ENCODE peak calls at places on chromosomes 11 and 22, in nine cellular contexts. One of them, this sample, is unnamed.

GRCh38 chr22:40051322-40051721 is 56.6 kb downstream of the FAM83F start:
- DNase-seq in amniotic stem cell: no peak
- DNase-seq in AG08395: no peak
- DNase-seq in NCI-H1105 treated with DMSO at 0.1 percent for 48 hours: no peak
- DNase-seq in NCI-H2081: no peak
- DNase-seq in frontal cortex: no peak
- DNase-seq in chondrocyte: no peak
- DNase-seq in hepatic stellate cell: no peak
- DNase-seq in AML-193: no peak
- DNase-seq in this sample: no peak

GRCh38 chr11:88320149-88320559 is 17.4 kb downstream of the CTSC start:
- DNase-seq in amniotic stem cell: peak
- DNase-seq in AG08395: peak
- DNase-seq in NCI-H1105 treated with DMSO at 0.1 percent for 48 hours: no peak
- DNase-seq in NCI-H2081: no peak
- DNase-seq in frontal cortex: no peak
- DNase-seq in chondrocyte: no peak
- DNase-seq in hepatic stellate cell: peak
- DNase-seq in AML-193: no peak
- DNase-seq in this sample: no peak

GRCh38 chr22:36587289-36588154 is 58.6 kb upstream of the EIF3D start:
- DNase-seq in amniotic stem cell: peak
- DNase-seq in AG08395: peak
- DNase-seq in NCI-H1105 treated with DMSO at 0.1 percent for 48 hours: no peak
- DNase-seq in NCI-H2081: no peak
- DNase-seq in frontal cortex: no peak
- DNase-seq in chondrocyte: peak
- DNase-seq in hepatic stellate cell: peak
- DNase-seq in AML-193: no peak
- DNase-seq in this sample: no peak

GRCh38 chr22:40594924-40595323 is 41.6 kb downstream of the MRTFA start:
- DNase-seq in amniotic stem cell: no peak
- DNase-seq in AG08395: no peak
- DNase-seq in NCI-H1105 treated with DMSO at 0.1 percent for 48 hours: no peak
- DNase-seq in NCI-H2081: no peak
- DNase-seq in frontal cortex: no peak
- DNase-seq in chondrocyte: no peak
- DNase-seq in hepatic stellate cell: no peak
- DNase-seq in AML-193: no peak
- DNase-seq in this sample: peak

GRCh38 chr22:49749227-49749626 is 78.4 kb downstream of the BRD1 start:
- DNase-seq in amniotic stem cell: no peak
- DNase-seq in AG08395: no peak
- DNase-seq in NCI-H1105 treated with DMSO at 0.1 percent for 48 hours: no peak
- DNase-seq in NCI-H2081: no peak
- DNase-seq in frontal cortex: no peak
- DNase-seq in chondrocyte: peak
- DNase-seq in hepatic stellate cell: no peak
- DNase-seq in AML-193: no peak
- DNase-seq in this sample: no peak

GRCh38 chr11:65041206-65042035 is at the start of gene SAC3D1:
- DNase-seq in amniotic stem cell: peak
- DNase-seq in AG08395: peak
- DNase-seq in NCI-H1105 treated with DMSO at 0.1 percent for 48 hours: peak
- DNase-seq in NCI-H2081: peak
- DNase-seq in frontal cortex: peak
- DNase-seq in chondrocyte: peak
- DNase-seq in hepatic stellate cell: peak
- DNase-seq in AML-193: peak
- DNase-seq in this sample: peak

GRCh38 chr11:71355266-71355665 is 92.9 kb downstream of the DHCR7 start:
- DNase-seq in amniotic stem cell: no peak
- DNase-seq in AG08395: no peak
- DNase-seq in NCI-H1105 treated with DMSO at 0.1 percent for 48 hours: no peak
- DNase-seq in NCI-H2081: no peak
- DNase-seq in frontal cortex: no peak
- DNase-seq in chondrocyte: no peak
- DNase-seq in hepatic stellate cell: no peak
- DNase-seq in AML-193: no peak
- DNase-seq in this sample: no peak

GRCh38 chr11:86484164-86484794 is 109.6 kb downstream of the CCDC81 start:
- DNase-seq in amniotic stem cell: no peak
- DNase-seq in AG08395: peak
- DNase-seq in NCI-H1105 treated with DMSO at 0.1 percent for 48 hours: no peak
- DNase-seq in NCI-H2081: no peak
- DNase-seq in frontal cortex: no peak
- DNase-seq in chondrocyte: no peak
- DNase-seq in hepatic stellate cell: peak
- DNase-seq in AML-193: no peak
- DNase-seq in this sample: no peak

GRCh38 chr11:75779960-75780359 is 11.4 kb downstream of the DGAT2 start:
- DNase-seq in amniotic stem cell: no peak
- DNase-seq in AG08395: no peak
- DNase-seq in NCI-H1105 treated with DMSO at 0.1 percent for 48 hours: no peak
- DNase-seq in NCI-H2081: no peak
- DNase-seq in frontal cortex: no peak
- DNase-seq in chondrocyte: no peak
- DNase-seq in hepatic stellate cell: no peak
- DNase-seq in AML-193: no peak
- DNase-seq in this sample: no peak

GRCh38 chr11:737366-737765 is 9.9 kb upstream of the TALDO1 start:
- DNase-seq in amniotic stem cell: no peak
- DNase-seq in AG08395: no peak
- DNase-seq in NCI-H1105 treated with DMSO at 0.1 percent for 48 hours: no peak
- DNase-seq in NCI-H2081: no peak
- DNase-seq in frontal cortex: no peak
- DNase-seq in chondrocyte: no peak
- DNase-seq in hepatic stellate cell: no peak
- DNase-seq in AML-193: no peak
- DNase-seq in this sample: no peak

GRCh38 chr11:92225206-92225562 is 566 bp downstream of the FAT3 start:
- DNase-seq in amniotic stem cell: no peak
- DNase-seq in AG08395: no peak
- DNase-seq in NCI-H1105 treated with DMSO at 0.1 percent for 48 hours: peak
- DNase-seq in NCI-H2081: no peak
- DNase-seq in frontal cortex: no peak
- DNase-seq in chondrocyte: peak
- DNase-seq in hepatic stellate cell: peak
- DNase-seq in AML-193: no peak
- DNase-seq in this sample: no peak

GRCh38 chr11:66639066-66639813 is 737 bp downstream of the RBM4 start:
- DNase-seq in amniotic stem cell: no peak
- DNase-seq in AG08395: peak
- DNase-seq in NCI-H1105 treated with DMSO at 0.1 percent for 48 hours: peak
- DNase-seq in NCI-H2081: no peak
- DNase-seq in frontal cortex: no peak
- DNase-seq in chondrocyte: no peak
- DNase-seq in hepatic stellate cell: peak
- DNase-seq in AML-193: no peak
- DNase-seq in this sample: no peak

GRCh38 chr11:110903830-110904229 is 191.6 kb upstream of the ARHGAP20 start:
- DNase-seq in amniotic stem cell: no peak
- DNase-seq in AG08395: no peak
- DNase-seq in NCI-H1105 treated with DMSO at 0.1 percent for 48 hours: peak
- DNase-seq in NCI-H2081: peak
- DNase-seq in frontal cortex: no peak
- DNase-seq in chondrocyte: no peak
- DNase-seq in hepatic stellate cell: no peak
- DNase-seq in AML-193: no peak
- DNase-seq in this sample: no peak

GRCh38 chr22:48489551-48490512 is 1337.8 kb downstream of the BRD1 start:
- DNase-seq in amniotic stem cell: no peak
- DNase-seq in AG08395: peak
- DNase-seq in NCI-H1105 treated with DMSO at 0.1 percent for 48 hours: no peak
- DNase-seq in NCI-H2081: no peak
- DNase-seq in frontal cortex: peak
- DNase-seq in chondrocyte: peak
- DNase-seq in hepatic stellate cell: no peak
- DNase-seq in AML-193: no peak
- DNase-seq in this sample: no peak

GRCh38 chr11:118892515-118892914 is 8.8 kb downstream of the CXCR5 start:
- DNase-seq in amniotic stem cell: no peak
- DNase-seq in AG08395: no peak
- DNase-seq in NCI-H1105 treated with DMSO at 0.1 percent for 48 hours: peak
- DNase-seq in NCI-H2081: peak
- DNase-seq in frontal cortex: no peak
- DNase-seq in chondrocyte: peak
- DNase-seq in hepatic stellate cell: no peak
- DNase-seq in AML-193: no peak
- DNase-seq in this sample: no peak